ENCODE peak calls at places on chromosomes 1 and 21, in seven cellular contexts. C is AG04450; M is CD8-positive, alpha-beta T cell; O is IMR-90; E is dorsolateral prefrontal cortex; N is Panc1; U is GM12878. W is an unnamed sample.

GRCh38 chr1:18703041-18703621 is 72.5 kb downstream of the PAX7 start:
- DNase-seq in N (no peak), U (no peak), C (no peak), M (no peak), O (no peak), E (no peak), W (no peak)

GRCh38 chr1:228400237-228400651 is 6.4 kb downstream of the TRIM11 start:
- DNase-seq in M (no peak), E (no peak), C (no peak), N (no peak), U (no peak), O (no peak), W (no peak)

GRCh38 chr21:37531402-37532042 is 164.9 kb downstream of the DYRK1A start:
- DNase-seq in O (no peak), M (no peak), C (no peak), N (no peak), U (no peak), E (no peak), W (no peak)

GRCh38 chr1:53469373-53469772 is 10.2 kb downstream of the DMRTB1 start:
- DNase-seq in E (no peak), N (no peak), M (no peak), O (no peak), U (no peak), C (no peak), W (no peak)

GRCh38 chr1:205536759-205537361 is 32.4 kb downstream of the CDK18 start:
- DNase-seq in N (no peak), C (no peak), O (no peak), M (no peak), E (peak; percentile 63), U (no peak), W (no peak)

GRCh38 chr1:71135571-71135970 is 54.7 kb upstream of the ZRANB2 start:
- DNase-seq in E (no peak), U (no peak), M (no peak), O (no peak), C (no peak), N (no peak), W (peak; percentile 30)

GRCh38 chr1:51234721-51235425 is 1.2 kb upstream of the RNF11 start:
- DNase-seq in E (peak; percentile 84), U (peak; percentile 93), M (peak; percentile 50), C (no peak), N (no peak), O (peak; percentile 33), W (no peak)

GRCh38 chr21:26443867-26444266 is 129.2 kb downstream of the CYYR1 start:
- DNase-seq in M (no peak), C (no peak), N (no peak), O (no peak), E (no peak), U (no peak), W (peak; percentile 64)

GRCh38 chr1:145942405-145942804 is 15.1 kb upstream of the RBM8A start:
- DNase-seq in O (no peak), U (no peak), C (no peak), E (no peak), N (no peak), M (no peak), W (no peak)

GRCh38 chr1:210251680-210252490 is 19.3 kb downstream of the SERTAD4 start:
- DNase-seq in U (no peak), C (no peak), N (no peak), O (no peak), E (no peak), M (no peak), W (no peak)

GRCh38 chr1:37274491-37274890 is 199.9 kb upstream of the ZC3H12A start:
- DNase-seq in C (no peak), U (no peak), M (no peak), N (no peak), O (no peak), E (no peak), W (no peak)

GRCh38 chr1:53121319-53122172 is 20.9 kb downstream of the SLC1A7 start:
- DNase-seq in N (no peak), E (no peak), U (no peak), C (no peak), M (no peak), O (peak; percentile 74), W (peak; percentile 70)

GRCh38 chr1:179558078-179558477 is 17.7 kb downstream of the NPHS2 start:
- DNase-seq in U (no peak), C (no peak), O (no peak), E (no peak), N (no peak), M (no peak), W (no peak)

GRCh38 chr1:212946872-212947271 is 3.5 kb upstream of the VASH2 start:
- DNase-seq in O (no peak), U (no peak), M (no peak), C (no peak), N (no peak), E (no peak), W (no peak)

GRCh38 chr1:228096416-228097332 is 6.5 kb downstream of the C1orf35 start:
- DNase-seq in E (no peak), O (no peak), U (no peak), C (no peak), M (no peak), N (no peak), W (no peak)

GRCh38 chr1:237043846-237044636 is 2.1 kb downstream of the RYR2 start:
- DNase-seq in E (no peak), M (no peak), U (no peak), C (no peak), O (no peak), N (no peak), W (no peak)

GRCh38 chr1:160168016-160168415 is 16.6 kb downstream of the ATP1A4 start:
- DNase-seq in O (no peak), N (no peak), E (no peak), M (no peak), U (no peak), C (no peak), W (no peak)
- TF ChIP-seq CTCF in O (no peak), N (no peak), E (no peak), M (no peak), U (no peak), C (no peak), W (no peak)

DNA sequence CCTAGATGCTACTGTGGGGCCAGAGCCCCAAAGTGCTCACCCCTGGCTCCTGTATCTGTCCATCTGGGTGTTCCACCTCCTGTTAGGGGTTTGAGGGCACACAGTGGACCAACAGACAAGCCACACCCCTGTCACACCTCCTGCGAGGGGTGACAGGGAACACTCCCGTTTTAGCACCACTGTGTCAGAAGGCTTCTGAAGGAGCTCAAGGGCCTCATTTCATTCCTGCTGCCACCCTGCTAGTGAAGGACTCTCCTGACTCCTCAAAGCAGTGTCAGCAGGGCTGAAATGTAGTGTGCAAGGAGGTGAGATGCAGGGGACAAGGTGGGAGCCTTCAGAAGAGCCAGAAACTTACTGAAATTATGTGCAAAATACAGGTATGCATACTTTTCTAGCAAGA is 174.6 kb downstream of the GPATCH2 start:
- DNase-seq in O (no peak), E (no peak), M (no peak), U (no peak), N (no peak), C (no peak), W (no peak)
- H3K4me3 ChIP-seq in O (no peak overlapping the region), E (no peak overlapping the region), M (no peak overlapping the region), U (no peak overlapping the region), N (no peak overlapping the region), C (no peak overlapping the region), W (no peak overlapping the region)

GRCh38 chr21:20424943-20425342 is 573.3 kb upstream of the NCAM2 start:
- DNase-seq in O (no peak), N (no peak), U (no peak), C (no peak), E (no peak), M (no peak), W (no peak)
- TF ChIP-seq CTCF in O (no peak), N (no peak), U (no peak), C (no peak), E (no peak), M (no peak), W (no peak)

GRCh38 chr21:39386899-39387298 is 38.0 kb upstream of the HMGN1 start:
- DNase-seq in N (no peak), C (no peak), M (no peak), O (no peak), U (no peak), E (no peak), W (no peak)

GRCh38 chr21:39387461-39388037 is 38.7 kb upstream of the HMGN1 start:
- DNase-seq in C (peak; percentile 72), M (peak; percentile 87), N (peak; percentile 33), O (peak; percentile 81), E (peak; percentile 92), U (peak; percentile 43), W (peak; percentile 73)

GRCh38 chr21:39390212-39390765 is 41.4 kb upstream of the HMGN1 start:
- DNase-seq in O (no peak), U (no peak), N (no peak), M (no peak), E (no peak), C (no peak), W (no peak)

GRCh38 chr21:39388038-39388810 is 39.3 kb upstream of the HMGN1 start:
- DNase-seq in U (no peak), M (peak; percentile 86), C (no peak), O (peak; percentile 77), N (peak; percentile 43), E (peak; percentile 95), W (peak; percentile 77)

DNA sequence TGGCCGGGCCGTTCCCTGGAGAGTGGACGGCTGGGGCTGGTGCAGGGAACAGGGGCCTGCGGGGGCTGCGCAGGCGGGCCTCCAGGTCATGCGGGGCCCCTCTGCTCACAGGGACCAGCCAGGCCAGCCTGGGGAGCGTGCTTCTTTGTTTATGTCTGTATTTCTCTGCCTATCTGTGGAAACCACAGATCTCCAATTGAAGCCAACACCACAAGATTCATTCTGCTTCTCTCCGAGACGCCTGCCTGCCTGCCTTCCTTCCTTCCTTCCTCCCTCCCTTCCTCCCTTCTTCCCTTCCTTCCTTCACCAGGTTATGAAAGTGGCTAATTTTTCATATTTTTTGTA is 39.9 kb upstream of the HMGN1 start:
- DNase-seq in O (no peak), U (no peak), M (no peak), E (no peak), N (no peak), C (no peak), W (no peak)
- H3K4me3 ChIP-seq in O (no peak overlapping the region), U (peak overlapping the region; percentile 71), M (peak overlapping the region; percentile 45), E (peak overlapping the region; percentile 49), N (no peak overlapping the region), C (peak overlapping the region; percentile 63), W (no peak overlapping the region)

GRCh38 chr1:6053206-6053546 is 7.5 kb downstream of the KCNAB2 start:
- DNase-seq in M (no peak), E (no peak), C (no peak), N (no peak), O (no peak), U (no peak), W (no peak)
- TF ChIP-seq CTCF in M (no peak), E (no peak), C (no peak), N (no peak), O (no peak), U (no peak), W (no peak)